ENCODE peak calls at places on chromosomes 11 and 22, in eight cellular contexts. G is right cardiac atrium; A is activated T-helper 17 cell treated with anti-CD3 and anti-CD28 coated beads, Interleukin-2, amount 50 U/mL, for 72 hours; R is natural killer cell; U is activated CD8-positive, alpha-beta T cell treated with anti-CD3 and anti-CD28 coated beads for 36 hours; H is mucosa of descending colon; C is PC-3; E is heart right ventricle. L is an unnamed sample.

GRCh38 chr11:92576315-92576714 is 351.7 kb downstream of the FAT3 start:
- ATAC-seq in H (no peak), G (no peak), U (no peak), E (no peak), A (no peak), C (no peak), R (no peak), L (no peak)

GRCh38 chr11:112097734-112098528 is 11.3 kb downstream of the SDHD start:
- ATAC-seq in G (no peak), C (no peak), E (no peak), R (no peak), A (no peak), U (no peak), H (no peak), L (no peak)

GRCh38 chr11:13859986-13860385 is 102.5 kb upstream of the SPON1 start:
- ATAC-seq in E (no peak), G (no peak), U (no peak), H (no peak), C (no peak), A (no peak), R (no peak), L (no peak)

GRCh38 chr11:27795955-27796861 is 96.0 kb upstream of the BDNF start:
- ATAC-seq in U (no peak), R (no peak), H (peak), E (peak), C (peak), G (peak), A (no peak), L (peak)

GRCh38 chr22:37996515-37997246 is 12.3 kb upstream of the SOX10 start:
- ATAC-seq in U (no peak), C (no peak), H (peak), A (no peak), E (no peak), G (peak), R (no peak), L (no peak)

GRCh38 chr11:12876988-12877387 is 132.1 kb upstream of the RASSF10 start:
- ATAC-seq in U (no peak), C (no peak), A (no peak), G (no peak), H (no peak), E (no peak), R (no peak), L (no peak)

GRCh38 chr11:109838034-109838433 is 255.2 kb upstream of the ZC3H12C start:
- ATAC-seq in E (no peak), G (no peak), A (no peak), C (no peak), U (no peak), H (no peak), R (no peak), L (no peak)

GRCh38 chr11:133086518-133086917 is 445.8 kb downstream of the OPCML start:
- ATAC-seq in E (no peak), G (no peak), R (no peak), H (no peak), C (no peak), A (no peak), U (no peak), L (no peak)

GRCh38 chr11:19730373-19730772 is 17.7 kb downstream of the NAV2 start:
- ATAC-seq in E (peak), U (no peak), H (no peak), G (peak), R (no peak), C (no peak), A (no peak), L (peak)

GRCh38 chr11:78876686-78877085 is 302.0 kb upstream of the NARS2 start:
- ATAC-seq in C (no peak), H (no peak), E (no peak), G (no peak), R (no peak), A (no peak), U (no peak), L (no peak)

GRCh38 chr11:8766043-8766992 is 83.7 kb downstream of the RPL27A start:
- ATAC-seq in H (no peak), E (no peak), G (no peak), R (no peak), C (no peak), A (no peak), U (no peak), L (no peak)